ENCODE peak calls at places on chromosomes 3 and 15, in six cellular contexts. U is left ventricle myocardium inferior, R is H1, O is lung, C is heart left ventricle, Y is thyroid gland. D is an unnamed sample.

GRCh38 chr15:70362911-70363310 is 265.2 kb upstream of the TLE3 start:
- DNase-seq in U (no peak), R (peak; percentile 13), O (no peak), C (peak; percentile 70), Y (peak; percentile 51), D (peak; percentile 71)

GRCh38 chr15:71800835-71801745 is 9.3 kb upstream of the NR2E3 start:
- DNase-seq in U (no peak), R (peak; percentile 21), O (peak; percentile 49), C (no peak), Y (peak; percentile 54), D (peak; percentile 91)

GRCh38 chr3:112293368-112294321 is at the start of gene SLC9C1:
- DNase-seq in U (no peak), R (no peak), O (no peak), C (no peak), Y (peak; percentile 28), D (peak; percentile 93)

GRCh38 chr3:156702367-156702766 is 28.0 kb downstream of the TIPARP start:
- DNase-seq in U (no peak), R (no peak), O (no peak), C (no peak), Y (no peak), D (no peak)

GRCh38 chr3:141795719-141796435 is 32.7 kb downstream of the GRK7 start:
- DNase-seq in U (peak; percentile 65), R (no peak), O (peak; percentile 44), C (no peak), Y (peak; percentile 95), D (no peak)

GRCh38 chr15:64045774-64046346 is 425 bp downstream of the DAPK2 start:
- DNase-seq in U (peak; percentile 50), R (no peak), O (no peak), C (peak; percentile 75), Y (peak; percentile 54), D (no peak)

GRCh38 chr15:71411538-71412482 is 296.5 kb downstream of the THSD4 start:
- DNase-seq in U (no peak), R (no peak), O (peak; percentile 78), C (no peak), Y (peak; percentile 52), D (no peak)

GRCh38 chr3:18593231-18593630 is 168.1 kb upstream of the SATB1 start:
- DNase-seq in U (no peak), R (no peak), O (no peak), C (no peak), Y (no peak), D (no peak)

GRCh38 chr3:52851348-52851747 is 16.5 kb upstream of the MUSTN1 start:
- DNase-seq in U (no peak), R (peak; percentile 53), O (no peak), C (no peak), Y (no peak), D (peak; percentile 69)

GRCh38 chr3:71989165-71989564 is 204.2 kb upstream of the PROK2 start:
- DNase-seq in U (no peak), R (no peak), O (no peak), C (no peak), Y (no peak), D (peak; percentile 7)

GRCh38 chr3:39982665-39983357 is 173.4 kb downstream of the MYRIP start:
- DNase-seq in U (no peak), R (no peak), O (no peak), C (no peak), Y (no peak), D (no peak)

GRCh38 chr3:39978293-39978692 is 168.9 kb downstream of the MYRIP start:
- DNase-seq in U (no peak), R (no peak), O (no peak), C (no peak), Y (no peak), D (no peak)

GRCh38 chr3:39981547-39982184 is 172.3 kb downstream of the MYRIP start:
- DNase-seq in U (no peak), R (no peak), O (no peak), C (no peak), Y (no peak), D (no peak)

GRCh38 chr3:39980021-39980420 is 170.6 kb downstream of the MYRIP start:
- DNase-seq in U (no peak), R (no peak), O (no peak), C (no peak), Y (no peak), D (no peak)

DNA sequence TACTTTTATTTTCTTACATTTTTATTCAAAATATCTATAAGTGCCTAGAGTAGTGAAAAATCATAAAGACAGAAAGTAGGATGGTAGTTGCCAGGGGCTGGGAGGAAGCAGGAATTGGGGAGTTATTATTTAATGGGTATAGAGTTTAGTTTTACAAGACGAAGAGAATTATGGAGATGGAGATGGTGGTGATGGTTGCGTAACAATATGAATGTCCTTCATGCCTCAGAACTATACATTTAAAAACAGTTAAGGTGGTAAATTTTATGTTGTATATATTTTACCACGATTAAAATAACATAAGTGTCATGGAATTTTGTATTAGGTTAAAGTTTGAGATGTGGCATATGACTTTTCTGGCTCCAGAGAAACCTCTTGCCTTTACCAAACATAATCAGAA is 171.4 kb downstream of the MYRIP start:
- DNase-seq in U (no peak), R (no peak), O (no peak), C (no peak), Y (no peak), D (no peak)
- H3K4me3 ChIP-seq in U (no peak overlapping the region), R (no peak overlapping the region), O (no peak overlapping the region), C (no peak overlapping the region), Y (no peak overlapping the region), D (no peak overlapping the region)

GRCh38 chr3:169122407-169122806 is 541.1 kb downstream of the MECOM start:
- DNase-seq in U (no peak), R (no peak), O (no peak), C (no peak), Y (no peak), D (no peak)
- TF ChIP-seq CTCF in U (no peak), R (no peak), O (no peak), C (no peak), Y (no peak), D (no peak)

DNA sequence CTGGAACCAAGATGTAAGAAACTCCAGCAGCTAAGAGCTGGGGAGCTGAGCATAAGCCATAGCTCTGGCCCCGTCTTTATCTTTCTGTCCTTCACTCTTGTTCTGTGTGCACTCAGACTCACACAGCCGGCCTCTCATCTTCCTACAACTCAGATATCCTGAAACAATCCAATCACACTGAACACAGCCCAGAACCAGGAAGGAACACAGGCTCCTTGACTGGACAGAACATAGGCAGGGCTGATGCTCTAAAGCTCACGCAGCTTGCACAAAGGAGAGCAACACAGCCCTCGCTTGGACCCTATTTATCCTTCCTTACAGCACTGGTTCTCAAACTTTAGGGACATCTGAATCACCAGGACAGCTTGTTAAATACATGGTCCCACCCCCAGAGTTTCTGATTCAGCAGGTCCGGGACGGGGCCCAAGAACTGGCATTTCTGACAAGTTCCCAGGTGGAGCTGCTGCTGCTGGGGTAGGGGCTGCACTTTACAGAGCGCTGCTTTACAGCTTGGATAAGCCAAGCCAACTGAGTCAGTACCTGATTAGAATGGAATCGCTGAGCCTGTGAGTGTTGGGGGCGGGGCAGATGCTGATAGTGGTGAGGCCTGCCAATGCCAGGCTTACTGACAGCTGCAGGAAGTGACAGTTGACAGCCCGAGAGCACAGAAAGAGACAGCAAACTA is 65.1 kb downstream of the MRPL46 start:
- DNase-seq in U (peak; percentile 74), R (no peak), O (no peak), C (peak; percentile 71), Y (no peak), D (no peak)
- H3K4me3 ChIP-seq in U (peak overlapping the region; percentile 36), R (no peak overlapping the region), O (no peak overlapping the region), C (no peak overlapping the region), Y (no peak overlapping the region), D (no peak overlapping the region)

GRCh38 chr3:9946112-9947024 is 5.8 kb downstream of the PRRT3 start:
- DNase-seq in U (peak; percentile 87), R (peak; percentile 70), O (peak; percentile 88), C (peak; percentile 93), Y (peak; percentile 91), D (peak; percentile 95)
- TF ChIP-seq CTCF in U (peak; percentile 77), R (no peak), O (peak; percentile 81), C (peak; percentile 88), Y (peak; percentile 81), D (peak; percentile 54)

GRCh38 chr15:56953790-56954189 is 35.3 kb downstream of the TCF12 start:
- DNase-seq in U (no peak), R (no peak), O (no peak), C (no peak), Y (no peak), D (no peak)

GRCh38 chr15:56946150-56946549 is 27.7 kb downstream of the TCF12 start:
- DNase-seq in U (no peak), R (no peak), O (no peak), C (no peak), Y (no peak), D (no peak)

GRCh38 chr15:56948766-56949105 is 30.3 kb downstream of the TCF12 start:
- DNase-seq in U (no peak), R (no peak), O (no peak), C (no peak), Y (no peak), D (no peak)

GRCh38 chr15:56948000-56948765 is 29.7 kb downstream of the TCF12 start:
- DNase-seq in U (no peak), R (no peak), O (no peak), C (no peak), Y (no peak), D (peak; percentile 68)

DNA sequence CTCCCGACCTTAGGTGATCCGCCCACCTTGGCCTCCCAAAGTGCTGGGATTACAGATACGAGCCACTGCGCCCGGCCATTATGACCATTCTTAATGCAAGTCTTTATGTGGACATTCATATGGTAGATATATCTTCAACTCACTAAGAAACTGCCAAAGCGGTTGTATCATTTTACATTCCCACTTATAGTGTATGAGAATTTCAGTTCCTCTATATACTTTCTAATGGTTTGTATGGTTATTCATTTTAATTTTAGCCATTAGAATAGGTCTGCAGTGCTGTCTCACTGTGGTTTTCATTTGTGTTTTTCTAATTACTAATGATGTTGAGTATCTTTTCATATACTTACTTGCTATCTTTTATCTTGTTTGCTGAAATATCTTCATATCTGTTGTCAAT is 32.5 kb downstream of the TCF12 start:
- DNase-seq in U (no peak), R (no peak), O (no peak), C (no peak), Y (no peak), D (no peak)
- H3K4me3 ChIP-seq in U (no peak overlapping the region), R (no peak overlapping the region), O (no peak overlapping the region), C (no peak overlapping the region), Y (no peak overlapping the region), D (no peak overlapping the region)

GRCh38 chr15:67296188-67296587 is 41.6 kb downstream of the IQCH start:
- DNase-seq in U (no peak), R (no peak), O (no peak), C (no peak), Y (no peak), D (no peak)
- TF ChIP-seq CTCF in U (no peak), R (no peak), O (no peak), C (no peak), Y (no peak), D (no peak)

GRCh38 chr3:151971814-151972579 is 98.6 kb downstream of the SUCNR1 start:
- DNase-seq in U (no peak), R (no peak), O (peak; percentile 42), C (no peak), Y (no peak), D (peak; percentile 18)
- H3K4me3 ChIP-seq in U (no peak overlapping the region), R (no peak overlapping the region), O (no peak overlapping the region), C (no peak overlapping the region), Y (no peak overlapping the region), D (no peak overlapping the region)

DNA sequence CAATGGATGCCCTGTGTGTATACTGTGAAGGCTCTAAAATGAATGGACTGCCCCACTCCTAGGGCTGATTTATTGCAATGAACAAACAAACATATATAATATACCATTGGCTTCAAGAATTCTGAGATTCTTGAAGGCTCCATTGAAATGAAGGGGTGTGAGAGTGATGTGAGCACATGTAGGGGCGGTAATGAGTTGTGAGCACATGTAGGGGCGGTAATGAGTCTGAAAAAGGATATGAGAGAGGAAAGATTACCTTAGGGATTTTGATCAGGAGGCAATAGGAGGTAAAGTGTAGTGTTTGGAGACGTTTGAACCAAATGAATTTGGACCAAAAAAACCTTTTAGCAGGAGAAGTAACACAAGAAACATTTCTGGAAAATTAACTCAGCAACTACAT is 3.7 kb downstream of the FAM162A start:
- DNase-seq in U (no peak), R (no peak), O (no peak), C (no peak), Y (no peak), D (no peak)
- TF ChIP-seq CTCF in U (no peak), R (no peak), O (no peak), C (no peak), Y (no peak), D (no peak)